ENCODE peak calls at places on chromosome X, in five cellular contexts. L, O, K, S and P are unnamed samples.

GRCh38 chrX:113833656-113834055 is 750.2 kb upstream of the HTR2C start:
- DNase-seq in L (no peak), O (no peak), K (no peak), S (no peak), P (no peak)

GRCh38 chrX:87409113-87409841 is 108.3 kb upstream of the KLHL4 start:
- DNase-seq in L (no peak), O (peak), K (no peak), S (peak), P (peak)

GRCh38 chrX:136747003-136747986 is 33.4 kb downstream of the ARHGEF6 start:
- DNase-seq in L (no peak), O (no peak), K (no peak), S (no peak), P (no peak)

GRCh38 chrX:10012776-10013175 is 45.6 kb downstream of the CLDN34 start:
- DNase-seq in L (no peak), O (no peak), K (no peak), S (no peak), P (no peak)

GRCh38 chrX:11899091-11899490 is 141.1 kb downstream of the MSL3 start:
- DNase-seq in L (no peak), O (peak), K (no peak), S (no peak), P (peak)

GRCh38 chrX:150548684-150549083 is 19.7 kb upstream of the MTM1 start:
- DNase-seq in L (no peak), O (peak), K (no peak), S (peak), P (no peak)

GRCh38 chrX:13717697-13718483 is 16.5 kb downstream of the TRAPPC2 start:
- DNase-seq in L (no peak), O (peak), K (no peak), S (peak), P (no peak)

GRCh38 chrX:131801911-131802310 is 221.2 kb upstream of the STK26 start:
- DNase-seq in L (no peak), O (no peak), K (no peak), S (no peak), P (no peak)

GRCh38 chrX:120401301-120401700 is 39.4 kb downstream of the ATP1B4 start:
- DNase-seq in L (no peak), O (no peak), K (no peak), S (no peak), P (no peak)

GRCh38 chrX:49192722-49193328 is 6.7 kb upstream of the PRICKLE3 start:
- DNase-seq in L (peak), O (no peak), K (peak), S (peak), P (peak)

GRCh38 chrX:151745651-151746050 is 11.1 kb downstream of the CNGA2 start:
- DNase-seq in L (no peak), O (no peak), K (no peak), S (no peak), P (no peak)

DNA sequence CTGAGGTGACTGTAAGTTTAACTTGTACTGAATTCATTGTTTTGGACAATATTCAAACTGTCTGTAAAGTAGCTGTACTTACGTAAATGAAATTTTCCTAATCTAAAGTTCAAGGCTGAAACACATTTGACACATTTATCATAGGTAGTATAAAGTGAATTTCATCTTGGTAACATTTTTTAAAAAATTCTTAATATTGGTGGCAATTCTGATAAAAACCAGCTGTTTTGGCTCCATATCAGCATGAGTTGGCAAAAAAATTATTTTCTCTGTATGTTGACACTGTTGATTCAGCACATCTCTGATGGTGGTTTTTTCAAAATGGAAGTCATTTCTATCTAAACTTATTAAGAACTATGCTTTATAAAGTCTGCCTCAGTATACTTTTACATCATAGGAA is 30.9 kb downstream of the CXorf58 start:
- DNase-seq in L (no peak), O (no peak), K (no peak), S (peak), P (no peak)
- H2AFZ ChIP-seq in L (no peak), O (no peak), K (no peak), S (no peak), P (no peak)

DNA sequence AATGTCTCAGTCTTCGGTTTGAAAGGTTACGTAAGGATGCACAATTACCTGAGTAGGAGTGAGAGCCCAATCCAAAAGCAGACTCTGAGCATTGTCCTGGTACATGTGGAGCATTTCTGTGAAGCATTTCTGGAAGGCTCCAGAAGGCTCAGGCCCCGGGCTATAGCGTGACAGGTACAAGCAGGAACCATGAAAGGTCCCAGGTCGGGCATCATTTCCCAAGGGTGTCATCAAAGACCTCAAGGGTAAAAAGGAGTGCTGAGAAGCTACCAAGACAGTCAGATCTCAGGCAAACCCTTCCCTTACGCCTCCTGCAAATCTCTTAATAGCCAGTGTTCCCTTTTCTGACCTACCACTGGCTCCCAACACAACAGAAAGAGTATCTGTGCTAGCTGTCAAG is 30.8 kb downstream of the GPC4 start:
- DNase-seq in L (no peak), O (no peak), K (no peak), S (no peak), P (no peak)
- H3K27ac ChIP-seq in L (no peak), O (no peak), K (no peak), S (no peak), P (no peak)

DNA sequence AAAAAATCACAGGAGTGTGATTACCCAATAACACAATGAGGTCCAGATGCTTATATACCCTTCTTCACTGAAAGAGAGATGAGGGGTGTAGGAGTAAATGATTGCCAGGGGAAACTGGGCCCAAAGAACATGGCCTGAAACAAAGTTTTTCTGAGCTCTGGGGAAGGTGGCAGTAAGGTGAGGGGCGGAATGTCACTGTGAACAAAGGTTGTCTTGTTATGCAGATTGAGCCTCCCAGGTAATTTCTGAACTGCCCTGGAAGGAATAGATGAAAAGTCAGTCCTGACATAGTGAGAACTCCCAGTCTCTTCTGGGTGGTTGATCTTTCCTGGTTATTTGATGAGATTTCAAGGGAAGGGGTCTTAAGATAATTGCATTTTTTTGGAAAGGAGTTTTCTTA is 2.5 kb upstream of the TMEM47 start:
- DNase-seq in L (no peak), O (no peak), K (peak), S (no peak), P (no peak)
- H2AFZ ChIP-seq in L (no peak), O (no peak), K (no peak), S (no peak), P (no peak)

DNA sequence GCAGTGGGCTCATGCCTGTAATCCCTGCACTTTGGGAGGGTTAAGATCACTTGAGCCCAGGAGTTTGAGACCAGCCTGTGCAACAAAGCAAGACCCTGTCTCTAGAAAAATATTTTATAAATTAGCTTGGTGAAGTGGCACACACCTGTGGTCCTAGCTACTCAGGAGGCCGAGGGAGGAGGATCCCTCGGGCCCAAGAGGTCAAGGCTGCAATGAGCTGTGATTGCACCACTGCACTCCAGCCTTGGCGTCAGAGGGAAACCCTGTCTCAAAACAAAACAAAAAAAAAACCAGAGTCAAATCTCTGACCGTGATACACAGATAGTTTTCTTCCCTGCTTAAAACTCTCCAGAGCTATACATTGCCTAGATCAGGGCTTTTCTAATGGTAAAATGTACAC is 53.5 kb downstream of the CHST7 start:
- DNase-seq in L (no peak), O (no peak), K (no peak), S (no peak), P (peak)
- H3K27ac ChIP-seq in L (no peak), O (no peak), K (no peak), S (no peak), P (peak)

DNA sequence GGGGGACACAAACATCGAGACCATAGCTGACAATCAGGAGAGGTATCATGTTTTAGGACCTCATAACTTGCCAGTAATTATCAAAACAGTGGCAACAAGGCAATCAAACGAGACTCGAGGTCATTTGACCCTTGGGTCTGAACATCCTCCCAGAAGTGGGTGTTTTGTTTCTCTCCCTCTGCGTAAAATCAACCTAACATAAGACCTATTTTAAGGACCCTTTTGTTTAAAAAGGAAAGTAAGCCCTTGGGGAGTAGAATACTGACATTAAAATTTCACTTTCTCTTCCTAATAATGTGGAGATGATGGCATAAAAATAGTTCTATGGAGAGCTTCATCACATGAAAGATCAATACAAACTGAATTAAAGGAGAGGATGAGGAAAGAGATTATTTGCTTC is 106.2 kb upstream of the PUDP start:
- DNase-seq in L (no peak), O (no peak), K (no peak), S (no peak), P (no peak)
- H2AFZ ChIP-seq in L (no peak), O (no peak), K (no peak), S (no peak), P (no peak)